ENCODE peak calls at places on chromosome X, in six cellular contexts. One of them, this sample, is unnamed.
A peak's percentile ranks its signal among the peaks of the same experiment; 100 is the strongest.

GRCh38 chrX:9163153-9163790 is 129.3 kb upstream of the FAM9B start:
- DNase-seq in spleen: no peak
- DNase-seq in K562: no peak
- DNase-seq in breast epithelium: no peak
- DNase-seq in suprapubic skin: no peak
- DNase-seq in endothelial cell of umbilical vein: peak; percentile 33
- DNase-seq in this sample: no peak

GRCh38 chrX:101377542-101377941 is 8.4 kb downstream of the BTK start:
- DNase-seq in spleen: no peak
- DNase-seq in K562: no peak
- DNase-seq in breast epithelium: no peak
- DNase-seq in suprapubic skin: no peak
- DNase-seq in endothelial cell of umbilical vein: no peak
- DNase-seq in this sample: no peak

GRCh38 chrX:119758682-119759332 is 419 bp downstream of the SOWAHD start:
- DNase-seq in spleen: peak; percentile 90
- DNase-seq in K562: peak; percentile 50
- DNase-seq in breast epithelium: no peak
- DNase-seq in suprapubic skin: no peak
- DNase-seq in endothelial cell of umbilical vein: peak; percentile 3
- DNase-seq in this sample: no peak

GRCh38 chrX:107849747-107850478 is 24.2 kb downstream of the MID2 start:
- DNase-seq in spleen: no peak
- DNase-seq in K562: no peak
- DNase-seq in breast epithelium: no peak
- DNase-seq in suprapubic skin: no peak
- DNase-seq in endothelial cell of umbilical vein: peak; percentile 69
- DNase-seq in this sample: no peak

GRCh38 chrX:108439961-108440696 is 491 bp downstream of the COL4A5 start:
- DNase-seq in spleen: no peak
- DNase-seq in K562: peak; percentile 12
- DNase-seq in breast epithelium: no peak
- DNase-seq in suprapubic skin: no peak
- DNase-seq in endothelial cell of umbilical vein: peak; percentile 55
- DNase-seq in this sample: no peak

GRCh38 chrX:40853816-40854123 is 118.4 kb upstream of the MED14 start:
- DNase-seq in spleen: no peak
- DNase-seq in K562: no peak
- DNase-seq in breast epithelium: no peak
- DNase-seq in suprapubic skin: no peak
- DNase-seq in endothelial cell of umbilical vein: no peak
- DNase-seq in this sample: no peak

GRCh38 chrX:155779831-155780230 is 101.3 kb upstream of the VAMP7 start:
- DNase-seq in spleen: no peak
- DNase-seq in K562: no peak
- DNase-seq in breast epithelium: no peak
- DNase-seq in suprapubic skin: no peak
- DNase-seq in endothelial cell of umbilical vein: no peak
- DNase-seq in this sample: no peak

GRCh38 chrX:11049976-11050375 is 61.2 kb upstream of the HCCS start:
- DNase-seq in spleen: no peak
- DNase-seq in K562: no peak
- DNase-seq in breast epithelium: no peak
- DNase-seq in suprapubic skin: no peak
- DNase-seq in endothelial cell of umbilical vein: no peak
- DNase-seq in this sample: no peak

GRCh38 chrX:101229155-101229554 is 9.6 kb downstream of the DRP2 start:
- DNase-seq in spleen: no peak
- DNase-seq in K562: no peak
- DNase-seq in breast epithelium: no peak
- DNase-seq in suprapubic skin: no peak
- DNase-seq in endothelial cell of umbilical vein: no peak
- DNase-seq in this sample: no peak

GRCh38 chrX:41452972-41453371 is 5.8 kb downstream of the NYX start:
- DNase-seq in spleen: peak; percentile 28
- DNase-seq in K562: no peak
- DNase-seq in breast epithelium: no peak
- DNase-seq in suprapubic skin: no peak
- DNase-seq in endothelial cell of umbilical vein: no peak
- DNase-seq in this sample: no peak

GRCh38 chrX:31213941-31214340 is 142.1 kb upstream of the FTHL17 start:
- DNase-seq in spleen: no peak
- DNase-seq in K562: peak; percentile 5
- DNase-seq in breast epithelium: no peak
- DNase-seq in suprapubic skin: no peak
- DNase-seq in endothelial cell of umbilical vein: peak; percentile 19
- DNase-seq in this sample: no peak

GRCh38 chrX:125605145-125605544 is 285.5 kb downstream of the TEX13C start:
- DNase-seq in spleen: no peak
- DNase-seq in K562: no peak
- DNase-seq in breast epithelium: no peak
- DNase-seq in suprapubic skin: no peak
- DNase-seq in endothelial cell of umbilical vein: no peak
- DNase-seq in this sample: no peak

GRCh38 chrX:150038977-150039599 is 100.8 kb upstream of the EOLA2 start:
- DNase-seq in spleen: no peak
- DNase-seq in K562: no peak
- DNase-seq in breast epithelium: no peak
- DNase-seq in suprapubic skin: no peak
- DNase-seq in endothelial cell of umbilical vein: no peak
- DNase-seq in this sample: no peak

GRCh38 chrX:120791013-120791643 is 84.5 kb downstream of the CT47B1 start:
- DNase-seq in spleen: no peak
- DNase-seq in K562: no peak
- DNase-seq in breast epithelium: peak; percentile 18
- DNase-seq in suprapubic skin: no peak
- DNase-seq in endothelial cell of umbilical vein: peak; percentile 70
- DNase-seq in this sample: no peak

GRCh38 chrX:47501226-47502071 is 18.4 kb upstream of the ZNF41 start:
- DNase-seq in spleen: no peak
- DNase-seq in K562: no peak
- DNase-seq in breast epithelium: no peak
- DNase-seq in suprapubic skin: no peak
- DNase-seq in endothelial cell of umbilical vein: no peak
- DNase-seq in this sample: no peak

GRCh38 chrX:69741706-69742105 is 125.8 kb downstream of the EDA start:
- DNase-seq in spleen: no peak
- DNase-seq in K562: no peak
- DNase-seq in breast epithelium: no peak
- DNase-seq in suprapubic skin: no peak
- DNase-seq in endothelial cell of umbilical vein: no peak
- DNase-seq in this sample: no peak

GRCh38 chrX:131728295-131729145 is 184.6 kb downstream of the OR13H1 start:
- DNase-seq in spleen: peak; percentile 84
- DNase-seq in K562: no peak
- DNase-seq in breast epithelium: peak; percentile 80
- DNase-seq in suprapubic skin: no peak
- DNase-seq in endothelial cell of umbilical vein: no peak
- DNase-seq in this sample: peak; percentile 77

GRCh38 chrX:150371877-150372276 is 8.8 kb downstream of the MAMLD1 start:
- DNase-seq in spleen: no peak
- DNase-seq in K562: no peak
- DNase-seq in breast epithelium: no peak
- DNase-seq in suprapubic skin: no peak
- DNase-seq in endothelial cell of umbilical vein: no peak
- DNase-seq in this sample: no peak

GRCh38 chrX:103552236-103552635 is 32.9 kb upstream of the RAB40A start:
- DNase-seq in spleen: no peak
- DNase-seq in K562: no peak
- DNase-seq in breast epithelium: no peak
- DNase-seq in suprapubic skin: no peak
- DNase-seq in endothelial cell of umbilical vein: no peak
- DNase-seq in this sample: no peak

GRCh38 chrX:105552395-105552794 is 269.9 kb upstream of the NRK start:
- DNase-seq in spleen: no peak
- DNase-seq in K562: no peak
- DNase-seq in breast epithelium: no peak
- DNase-seq in suprapubic skin: no peak
- DNase-seq in endothelial cell of umbilical vein: peak; percentile 1
- DNase-seq in this sample: no peak

DNA sequence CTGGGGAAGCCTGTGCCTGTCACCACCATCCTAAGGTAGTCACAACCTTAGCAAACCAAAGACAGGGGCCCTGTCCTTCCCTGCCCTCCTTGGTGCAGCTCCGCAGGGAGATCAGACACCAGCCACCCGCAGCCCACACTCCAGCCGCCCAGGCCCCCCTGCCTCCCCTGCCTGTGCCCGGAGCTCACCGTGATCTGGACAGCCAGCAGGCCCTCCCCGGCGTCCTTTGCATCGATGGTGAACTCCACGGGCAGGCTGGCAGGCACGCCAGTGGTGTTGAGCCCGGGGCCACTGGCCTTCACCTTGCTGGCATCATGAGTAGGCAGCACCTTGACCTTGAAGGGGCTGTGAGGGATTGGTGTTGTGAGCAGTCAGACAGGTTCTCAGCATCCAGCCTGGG is 16.4 kb downstream of the FLNA start:
- DNase-seq in spleen: no peak
- DNase-seq in K562: no peak
- DNase-seq in breast epithelium: no peak
- DNase-seq in suprapubic skin: no peak
- DNase-seq in endothelial cell of umbilical vein: no peak
- DNase-seq in this sample: no peak
- TF ChIP-seq POLR2AphosphoS5 in spleen: no peak
- TF ChIP-seq POLR2AphosphoS5 in K562: no peak
- TF ChIP-seq POLR2AphosphoS5 in breast epithelium: no peak
- TF ChIP-seq POLR2AphosphoS5 in suprapubic skin: no peak
- TF ChIP-seq POLR2AphosphoS5 in endothelial cell of umbilical vein: peak; percentile 12
- TF ChIP-seq POLR2AphosphoS5 in this sample: no peak

DNA sequence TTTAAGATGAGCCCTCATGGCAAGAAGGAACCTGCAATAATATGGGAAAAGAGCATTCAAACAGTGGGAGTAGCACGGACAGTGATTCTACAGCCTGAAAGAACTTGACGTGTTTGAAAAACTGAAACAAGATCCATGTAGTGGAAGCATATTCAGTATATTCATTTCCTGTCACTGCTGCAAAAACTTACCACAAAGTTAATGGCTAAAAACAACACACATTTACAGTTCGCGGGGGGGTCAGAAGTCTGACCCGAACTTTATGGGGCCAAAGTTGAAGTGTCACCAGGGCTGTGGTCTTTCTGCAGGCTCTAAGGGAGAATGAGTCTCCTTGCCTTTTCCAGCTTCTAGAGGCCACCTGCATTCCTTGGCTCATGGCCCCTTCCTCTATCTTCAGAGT is 52.6 kb upstream of the ARX start:
- DNase-seq in spleen: no peak
- DNase-seq in K562: no peak
- DNase-seq in breast epithelium: no peak
- DNase-seq in suprapubic skin: no peak
- DNase-seq in endothelial cell of umbilical vein: no peak
- DNase-seq in this sample: no peak
- H3K4me3 ChIP-seq in spleen: no peak overlapping the region
- H3K4me3 ChIP-seq in K562: no peak overlapping the region
- H3K4me3 ChIP-seq in breast epithelium: no peak overlapping the region
- H3K4me3 ChIP-seq in suprapubic skin: no peak overlapping the region
- H3K4me3 ChIP-seq in endothelial cell of umbilical vein: no peak overlapping the region
- H3K4me3 ChIP-seq in this sample: no peak overlapping the region

GRCh38 chrX:38632516-38632915 is 71.2 kb downstream of the TSPAN7 start:
- DNase-seq in spleen: no peak
- DNase-seq in K562: no peak
- DNase-seq in breast epithelium: no peak
- DNase-seq in suprapubic skin: no peak
- DNase-seq in endothelial cell of umbilical vein: no peak
- DNase-seq in this sample: no peak
- TF ChIP-seq POLR2AphosphoS5 in spleen: no peak
- TF ChIP-seq POLR2AphosphoS5 in K562: no peak
- TF ChIP-seq POLR2AphosphoS5 in breast epithelium: no peak
- TF ChIP-seq POLR2AphosphoS5 in suprapubic skin: no peak
- TF ChIP-seq POLR2AphosphoS5 in endothelial cell of umbilical vein: no peak
- TF ChIP-seq POLR2AphosphoS5 in this sample: no peak

DNA sequence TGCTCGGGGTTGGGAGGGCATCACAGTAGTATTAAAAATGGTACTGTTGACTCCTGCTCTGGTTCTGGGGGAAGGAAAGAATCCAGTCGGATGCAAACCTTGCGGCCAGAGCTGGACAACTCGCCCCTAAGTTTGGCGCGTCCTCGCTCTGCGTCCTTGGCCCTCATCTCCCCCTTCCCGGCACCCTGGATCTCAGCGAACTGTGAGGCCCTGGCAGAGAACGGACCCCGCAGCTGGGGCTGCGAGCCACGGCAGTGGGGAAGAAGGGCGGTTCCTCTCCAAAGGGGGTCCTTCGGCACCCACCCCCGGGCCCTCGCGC is 14.0 kb downstream of the ARHGEF6 start:
- DNase-seq in spleen: no peak
- DNase-seq in K562: no peak
- DNase-seq in breast epithelium: no peak
- DNase-seq in suprapubic skin: no peak
- DNase-seq in endothelial cell of umbilical vein: no peak
- DNase-seq in this sample: no peak
- H3K4me3 ChIP-seq in spleen: peak overlapping the region; percentile 58
- H3K4me3 ChIP-seq in K562: peak overlapping the region; percentile 68
- H3K4me3 ChIP-seq in breast epithelium: peak overlapping the region; percentile 62
- H3K4me3 ChIP-seq in suprapubic skin: peak overlapping the region; percentile 61
- H3K4me3 ChIP-seq in endothelial cell of umbilical vein: peak overlapping the region; percentile 52
- H3K4me3 ChIP-seq in this sample: peak overlapping the region; percentile 57

GRCh38 chrX:153504445-153505016 is 9.8 kb downstream of the BGN start:
- DNase-seq in spleen: no peak
- DNase-seq in K562: peak; percentile 29
- DNase-seq in breast epithelium: no peak
- DNase-seq in suprapubic skin: no peak
- DNase-seq in endothelial cell of umbilical vein: no peak
- DNase-seq in this sample: no peak

GRCh38 chrX:153507484-153508178 is 9.8 kb upstream of the ATP2B3 start:
- DNase-seq in spleen: peak; percentile 96
- DNase-seq in K562: peak; percentile 88
- DNase-seq in breast epithelium: peak; percentile 62
- DNase-seq in suprapubic skin: peak; percentile 83
- DNase-seq in endothelial cell of umbilical vein: peak; percentile 68
- DNase-seq in this sample: peak; percentile 12

GRCh38 chrX:153502796-153503195 is 8.0 kb downstream of the BGN start:
- DNase-seq in spleen: no peak
- DNase-seq in K562: no peak
- DNase-seq in breast epithelium: no peak
- DNase-seq in suprapubic skin: no peak
- DNase-seq in endothelial cell of umbilical vein: no peak
- DNase-seq in this sample: no peak

GRCh38 chrX:153502131-153502530 is 7.4 kb downstream of the BGN start:
- DNase-seq in spleen: no peak
- DNase-seq in K562: no peak
- DNase-seq in breast epithelium: no peak
- DNase-seq in suprapubic skin: no peak
- DNase-seq in endothelial cell of umbilical vein: no peak
- DNase-seq in this sample: no peak

GRCh38 chrX:153505361-153505760 is 10.6 kb downstream of the BGN start:
- DNase-seq in spleen: no peak
- DNase-seq in K562: no peak
- DNase-seq in breast epithelium: no peak
- DNase-seq in suprapubic skin: no peak
- DNase-seq in endothelial cell of umbilical vein: no peak
- DNase-seq in this sample: no peak
- TF ChIP-seq POLR2AphosphoS5 in spleen: no peak
- TF ChIP-seq POLR2AphosphoS5 in K562: no peak
- TF ChIP-seq POLR2AphosphoS5 in breast epithelium: no peak
- TF ChIP-seq POLR2AphosphoS5 in suprapubic skin: no peak
- TF ChIP-seq POLR2AphosphoS5 in endothelial cell of umbilical vein: no peak
- TF ChIP-seq POLR2AphosphoS5 in this sample: no peak

DNA sequence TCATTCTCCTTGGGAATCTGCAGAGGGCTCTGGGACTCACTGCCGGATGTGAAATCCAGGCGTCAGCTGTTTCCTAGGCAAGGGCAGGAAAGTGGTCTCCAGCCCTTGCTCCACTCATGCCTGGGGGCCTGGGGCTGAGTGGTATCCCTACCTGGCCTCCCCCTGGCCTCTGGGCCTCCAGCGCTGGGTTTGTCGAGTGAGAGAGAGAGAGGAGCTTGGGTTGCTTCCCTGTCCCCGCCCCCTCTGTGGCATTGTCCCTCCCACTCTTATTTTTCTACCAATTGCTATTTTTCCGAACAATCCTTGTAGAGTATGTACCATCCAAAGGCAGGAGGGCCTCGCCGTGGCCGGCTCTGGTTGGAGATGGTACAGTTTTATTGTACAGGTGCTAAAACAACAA is 53.1 kb downstream of the ELF4 start:
- DNase-seq in spleen: no peak
- DNase-seq in K562: no peak
- DNase-seq in breast epithelium: no peak
- DNase-seq in suprapubic skin: no peak
- DNase-seq in endothelial cell of umbilical vein: no peak
- DNase-seq in this sample: no peak
- H3K4me3 ChIP-seq in spleen: no peak overlapping the region
- H3K4me3 ChIP-seq in K562: no peak overlapping the region
- H3K4me3 ChIP-seq in breast epithelium: no peak overlapping the region
- H3K4me3 ChIP-seq in suprapubic skin: no peak overlapping the region
- H3K4me3 ChIP-seq in endothelial cell of umbilical vein: no peak overlapping the region
- H3K4me3 ChIP-seq in this sample: no peak overlapping the region